ENCODE peak calls at places on chromosomes 13 and 19, in seven cellular contexts. D, Q, K, F, B, I and W are unnamed samples.

GRCh38 chr19:33394006-33394722 is 20.7 kb downstream of the CEBPG start:
- DNase-seq in D (peak), Q (peak), K (peak), F (peak), B (peak), I (peak), W (no peak)

GRCh38 chr19:7926727-7927604 is 1.0 kb upstream of the CTXN1 start:
- DNase-seq in D (no peak), Q (no peak), K (no peak), F (no peak), B (no peak), I (no peak), W (no peak)

GRCh38 chr13:27822258-27822872 is 30.1 kb downstream of the GSX1 start:
- DNase-seq in D (no peak), Q (no peak), K (no peak), F (peak), B (no peak), I (peak), W (no peak)

GRCh38 chr13:102555914-102556553 is 40.8 kb upstream of the TPP2 start:
- DNase-seq in D (no peak), Q (no peak), K (peak), F (peak), B (no peak), I (peak), W (no peak)

GRCh38 chr13:39217471-39217870 is 179.2 kb downstream of the NHLRC3 start:
- DNase-seq in D (no peak), Q (no peak), K (no peak), F (no peak), B (no peak), I (no peak), W (peak)

GRCh38 chr19:55299991-55300390 is 16.2 kb downstream of the BRSK1 start:
- DNase-seq in D (no peak), Q (no peak), K (no peak), F (no peak), B (no peak), I (no peak), W (no peak)

GRCh38 chr13:32905063-32905863 is 111.0 kb upstream of the KL start:
- DNase-seq in D (no peak), Q (no peak), K (peak), F (no peak), B (no peak), I (no peak), W (no peak)

GRCh38 chr19:8023371-8023770 is 17.9 kb upstream of the ELAVL1 start:
- DNase-seq in D (no peak), Q (no peak), K (no peak), F (no peak), B (no peak), I (peak), W (no peak)

DNA sequence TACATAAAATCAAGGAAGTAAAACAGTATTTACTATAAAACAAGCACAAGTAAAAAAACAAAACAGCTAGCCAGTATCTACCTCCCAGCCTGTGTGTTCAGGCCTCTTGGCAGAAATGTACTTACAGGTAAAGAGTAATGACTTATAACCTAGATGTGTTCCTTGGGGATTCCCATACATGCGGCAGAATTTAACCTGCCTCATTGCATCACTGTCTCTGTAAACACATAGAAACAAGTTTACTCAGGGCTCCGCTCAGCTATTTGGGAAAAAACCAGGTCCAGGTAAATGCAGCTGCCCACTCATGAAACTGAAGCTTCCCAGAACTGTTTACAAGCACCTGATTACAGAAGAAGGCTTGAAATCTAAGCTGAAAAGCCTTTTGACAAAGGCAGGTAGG is 50.7 kb upstream of the SERP2 start:
- DNase-seq in D (no peak), Q (no peak), K (peak), F (no peak), B (no peak), I (no peak), W (no peak)
- TF ChIP-seq CTCF in D (no peak), Q (no peak), K (no peak), F (no peak), B (no peak), I (no peak), W (no peak)

GRCh38 chr19:16002380-16002779 is 53.6 kb downstream of the OR10H4 start:
- DNase-seq in D (no peak), Q (no peak), K (no peak), F (peak), B (peak), I (no peak), W (no peak)
- H3K4me3 ChIP-seq in D (peak), Q (peak), K (peak), F (peak), B (peak), I (peak), W (no peak)

GRCh38 chr13:76884167-76884566 is 2.0 kb downstream of the KCTD12 start:
- DNase-seq in D (no peak), Q (peak), K (no peak), F (peak), B (peak), I (peak), W (peak)
- TF ChIP-seq CTCF in D (no peak), Q (no peak), K (no peak), F (peak), B (peak), I (peak), W (peak)

DNA sequence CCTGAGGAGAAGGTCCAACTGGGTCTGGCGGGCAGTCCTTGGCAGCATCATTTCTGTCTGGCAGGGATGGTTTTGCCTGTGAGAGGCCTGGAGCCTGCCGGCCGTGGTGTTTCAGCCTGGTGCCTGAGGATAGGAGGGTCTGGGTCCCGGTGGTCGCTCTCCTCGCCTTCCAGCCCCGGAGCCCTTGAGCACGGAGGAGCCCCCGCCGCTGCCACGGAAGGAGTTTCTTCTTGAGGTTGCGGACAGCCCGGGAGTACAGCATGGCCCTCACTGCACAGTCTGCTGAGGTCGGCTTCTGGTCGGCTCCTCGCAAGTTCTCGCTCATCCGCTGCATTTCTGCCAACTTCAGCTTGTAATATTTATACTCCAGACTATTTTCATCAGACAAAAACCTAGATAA is 23.4 kb downstream of the SUGP2 start:
- DNase-seq in D (no peak), Q (no peak), K (no peak), F (no peak), B (no peak), I (no peak), W (no peak)
- H3K4me3 ChIP-seq in D (no peak), Q (no peak), K (no peak), F (no peak), B (no peak), I (no peak), W (no peak)

GRCh38 chr19:45428385-45429231 is 4.9 kb upstream of the ERCC1 start:
- DNase-seq in D (no peak), Q (peak), K (peak), F (peak), B (no peak), I (no peak), W (peak)
- TF ChIP-seq CTCF in D (peak), Q (peak), K (peak), F (peak), B (peak), I (peak), W (no peak)

DNA sequence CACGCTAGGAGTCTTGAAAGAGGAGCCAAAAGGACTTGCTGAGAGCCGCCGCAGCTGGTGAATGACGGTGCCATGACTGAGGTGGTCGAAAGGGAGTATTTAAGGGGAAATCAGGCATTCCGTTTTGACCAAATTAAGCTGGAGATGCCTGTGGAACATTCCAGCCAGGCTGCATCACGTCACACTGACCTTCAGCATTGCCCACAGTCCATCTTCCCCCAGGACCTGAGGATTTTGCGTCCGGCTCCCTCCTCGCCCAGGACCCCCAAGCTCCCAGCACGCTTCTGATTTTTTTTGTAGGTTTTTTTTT is 12.0 kb downstream of the CYTH2 start:
- DNase-seq in D (no peak), Q (no peak), K (no peak), F (peak), B (no peak), I (peak), W (no peak)
- H3K4me3 ChIP-seq in D (peak), Q (peak), K (no peak), F (peak), B (peak), I (no peak), W (peak)

DNA sequence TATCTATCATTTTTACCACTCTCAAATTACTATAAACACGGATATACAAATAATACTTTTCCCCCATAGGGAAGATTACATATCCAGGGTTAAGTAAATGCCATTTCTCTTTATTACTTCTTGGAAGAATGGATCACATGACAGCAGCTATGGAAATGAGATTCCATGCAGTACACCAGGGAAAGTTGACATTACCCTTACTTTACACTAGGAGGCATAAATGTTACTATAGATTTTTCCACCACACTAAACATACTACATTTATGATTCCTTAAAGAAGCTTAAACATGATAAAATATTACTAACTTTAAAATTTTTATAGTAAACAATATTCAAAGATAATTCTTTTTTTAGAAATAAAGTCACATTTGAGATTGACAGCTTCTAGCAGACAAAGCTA is 611.4 kb downstream of the PCDH9 start:
- DNase-seq in D (peak), Q (no peak), K (peak), F (peak), B (no peak), I (peak), W (no peak)
- TF ChIP-seq CTCF in D (peak), Q (no peak), K (peak), F (peak), B (peak), I (peak), W (peak)

GRCh38 chr13:98768522-98768921 is 16.1 kb upstream of the SLC15A1 start:
- DNase-seq in D (no peak), Q (no peak), K (no peak), F (peak), B (no peak), I (no peak), W (no peak)
- H3K4me3 ChIP-seq in D (no peak), Q (no peak), K (no peak), F (no peak), B (no peak), I (no peak), W (no peak)

GRCh38 chr13:105513448-105513847 is 1022.0 kb downstream of the EFNB2 start:
- DNase-seq in D (no peak), Q (no peak), K (peak), F (no peak), B (no peak), I (no peak), W (no peak)
- TF ChIP-seq CTCF in D (no peak), Q (no peak), K (peak), F (no peak), B (no peak), I (no peak), W (no peak)